ENCODE peak calls at places on chromosomes 5 and 9, in seven cellular contexts. P is substantia nigra; M is Daoy; U is Caki2; O is effector memory CD8-positive, alpha-beta T cell; T is stimulated activated CD8-positive, alpha-beta memory T cell treated with anti-CD3 and anti-CD28 coated beads, Interleukin-15, amount 100 ng/mL, for 24 hours; K is HEK293T. Z is an unnamed sample.
A peak's percentile ranks its signal among the peaks of the same experiment; 100 is the strongest.

GRCh38 chr5:108726446-108727091 is 21.1 kb upstream of the FER start:
- DNase-seq in U (no peak), P (no peak), M (peak; percentile 33), K (no peak), T (no peak), O (no peak), Z (peak; percentile 14)

GRCh38 chr5:139407517-139407916 is 3.6 kb upstream of the SPATA24 start:
- DNase-seq in U (no peak), K (no peak), T (no peak), M (no peak), P (no peak), O (no peak), Z (no peak)

GRCh38 chr5:42387563-42387962 is 35.7 kb upstream of the GHR start:
- DNase-seq in T (no peak), K (no peak), P (no peak), O (no peak), M (no peak), U (no peak), Z (no peak)

GRCh38 chr5:131198625-131199024 is 27.9 kb downstream of the LYRM7 start:
- DNase-seq in K (no peak), T (no peak), O (no peak), M (peak; percentile 57), U (no peak), P (no peak), Z (no peak)

GRCh38 chr9:95099321-95100070 is 218.0 kb downstream of the FANCC start:
- DNase-seq in M (no peak), T (no peak), K (no peak), O (no peak), P (no peak), U (no peak), Z (no peak)

GRCh38 chr9:89905628-89906338 is 301.0 kb downstream of the GADD45G start:
- DNase-seq in M (no peak), T (no peak), O (no peak), P (no peak), U (no peak), K (no peak), Z (no peak)

GRCh38 chr5:170262061-170262764 is 29.4 kb downstream of the C5orf58 start:
- DNase-seq in M (no peak), O (peak; percentile 44), K (no peak), P (no peak), T (no peak), U (no peak), Z (no peak)

GRCh38 chr5:72452515-72453259 is 54.5 kb downstream of the ZNF366 start:
- DNase-seq in U (no peak), K (no peak), O (no peak), T (no peak), P (no peak), M (peak; percentile 66), Z (peak; percentile 16)

GRCh38 chr9:123569343-123569694 is 213.3 kb downstream of the CRB2 start:
- DNase-seq in P (no peak), U (no peak), T (no peak), K (no peak), O (no peak), M (no peak), Z (no peak)

GRCh38 chr5:80181618-80182211 is 74.1 kb downstream of the SERINC5 start:
- DNase-seq in T (no peak), K (no peak), U (peak; percentile 62), M (peak; percentile 8), O (peak; percentile 25), P (no peak), Z (peak; percentile 98)

GRCh38 chr5:127650649-127651048 is 1.8 kb downstream of the CTXN3 start:
- DNase-seq in O (no peak), K (no peak), T (no peak), U (no peak), P (no peak), M (peak; percentile 68), Z (peak; percentile 62)

GRCh38 chr9:137458194-137459146 is 664 bp downstream of the NSMF start:
- DNase-seq in O (no peak), U (no peak), K (no peak), M (no peak), P (peak; percentile 42), T (no peak), Z (no peak)

GRCh38 chr9:72315089-72315509 is 49.9 kb downstream of the ZFAND5 start:
- DNase-seq in T (no peak), K (peak; percentile 19), O (no peak), M (peak; percentile 75), U (peak; percentile 89), P (peak; percentile 42), Z (peak; percentile 66)

GRCh38 chr9:14164908-14165307 is 149.0 kb downstream of the NFIB start:
- DNase-seq in O (no peak), K (no peak), T (no peak), U (no peak), M (no peak), P (no peak), Z (no peak)

GRCh38 chr9:134014946-134015345 is 10.3 kb upstream of the BRD3OS start:
- DNase-seq in U (no peak), T (no peak), M (no peak), P (no peak), K (no peak), O (no peak), Z (no peak)

GRCh38 chr5:160359816-160360215 is 10.6 kb downstream of the C1QTNF2 start:
- DNase-seq in K (no peak), O (no peak), U (no peak), T (no peak), M (peak; percentile 21), P (no peak), Z (no peak)

GRCh38 chr5:57315941-57316340 is 142.1 kb downstream of the GPBP1 start:
- DNase-seq in K (no peak), T (no peak), O (no peak), P (no peak), U (no peak), M (no peak), Z (no peak)

GRCh38 chr9:138047469-138048040 is 170.0 kb downstream of the CACNA1B start:
- DNase-seq in T (no peak), U (no peak), P (no peak), K (no peak), O (no peak), M (no peak), Z (no peak)

GRCh38 chr5:55308254-55308836 is 556 bp downstream of the MTREX start:
- DNase-seq in U (peak; percentile 62), P (no peak), M (peak; percentile 22), T (no peak), O (no peak), K (peak; percentile 24), Z (peak; percentile 42)

GRCh38 chr5:14672508-14673394 is 8.2 kb downstream of the OTULIN start:
- DNase-seq in T (no peak), K (no peak), O (no peak), M (peak; percentile 16), P (no peak), U (no peak), Z (no peak)